ENCODE peak calls at places on chromosomes 11 and 22, in four cellular contexts. V, U, Y and J are unnamed samples.

GRCh38 chr11:93541884-93542752 is 1.1 kb downstream of the SMCO4 start:
- DNase-seq in U (peak), Y (peak), V (peak), J (no peak)

GRCh38 chr22:33130473-33130872 is 72.3 kb upstream of the SYN3 start:
- DNase-seq in Y (no peak), U (no peak), V (no peak), J (no peak)

GRCh38 chr22:46508391-46508999 is 28.9 kb downstream of the CELSR1 start:
- DNase-seq in Y (no peak), V (no peak), U (no peak), J (no peak)

GRCh38 chr11:94759522-94759921 is 8.6 kb upstream of the AMOTL1 start:
- DNase-seq in Y (no peak), U (no peak), V (no peak), J (no peak)

GRCh38 chr11:77259681-77260080 is 41.8 kb downstream of the GDPD4 start:
- DNase-seq in U (no peak), V (no peak), Y (no peak), J (no peak)

GRCh38 chr11:130188585-130189347 is 29.2 kb downstream of the ST14 start:
- DNase-seq in U (no peak), V (no peak), Y (no peak), J (no peak)

GRCh38 chr22:42997577-42997976 is 17.4 kb downstream of the PACSIN2 start:
- DNase-seq in Y (no peak), V (no peak), U (no peak), J (no peak)

GRCh38 chr11:78929092-78929905 is 354.6 kb upstream of the NARS2 start:
- DNase-seq in Y (no peak), V (no peak), U (no peak), J (no peak)

GRCh38 chr11:122706689-122707088 is 51.2 kb downstream of the UBASH3B start:
- DNase-seq in U (no peak), V (no peak), Y (no peak), J (no peak)

GRCh38 chr11:34640050-34640971 is 19.4 kb downstream of the EHF start:
- DNase-seq in Y (no peak), V (no peak), U (peak), J (no peak)

GRCh38 chr11:62504158-62504973 is 42.2 kb downstream of the AHNAK start:
- DNase-seq in Y (no peak), U (no peak), V (no peak), J (no peak)

GRCh38 chr22:25845985-25846745 is 104.2 kb downstream of the MYO18B start:
- DNase-seq in V (peak), U (no peak), Y (no peak), J (no peak)

GRCh38 chr11:82174610-82175009 is 559.1 kb downstream of the FAM181B start:
- DNase-seq in U (no peak), Y (no peak), V (no peak), J (peak)

GRCh38 chr22:34055525-34056200 is 135.4 kb upstream of the LARGE1 start:
- DNase-seq in V (peak), U (no peak), Y (no peak), J (peak)

GRCh38 chr11:13972033-13972910 is 9.7 kb downstream of the SPON1 start:
- DNase-seq in U (no peak), Y (no peak), V (no peak), J (no peak)

GRCh38 chr11:58958500-58958899 is 19.2 kb downstream of the GLYATL1 start:
- DNase-seq in Y (peak), V (peak), U (peak), J (peak)

GRCh38 chr11:96097844-96098421 is 174.0 kb upstream of the MTMR2 start:
- DNase-seq in U (peak), Y (no peak), V (no peak), J (no peak)

GRCh38 chr11:95231881-95232605 is 1.0 kb upstream of the SESN3 start:
- DNase-seq in Y (peak), U (peak), V (peak), J (no peak)

GRCh38 chr11:6531267-6531752 is 34.2 kb downstream of the DNHD1 start:
- DNase-seq in U (no peak), Y (peak), V (peak), J (peak)

GRCh38 chr11:45208135-45208534 is 61.7 kb downstream of the PRDM11 start:
- DNase-seq in Y (no peak), U (no peak), V (no peak), J (no peak)

GRCh38 chr11:14687456-14687855 is 43.9 kb downstream of the PDE3B start:
- DNase-seq in V (no peak), Y (no peak), U (no peak), J (no peak)

GRCh38 chr11:46200537-46201281 is 76.8 kb upstream of the CREB3L1 start:
- DNase-seq in Y (no peak), V (no peak), U (no peak), J (no peak)

GRCh38 chr11:64900263-64900678 is 16.7 kb downstream of the ATG2A start:
- DNase-seq in Y (peak), U (no peak), V (peak), J (no peak)

GRCh38 chr22:47854226-47854625 is 1091.8 kb downstream of the TBC1D22A start:
- DNase-seq in V (no peak), Y (no peak), U (no peak), J (no peak)

GRCh38 chr11:20388096-20389055 is 860 bp downstream of the PRMT3 start:
- DNase-seq in U (no peak), Y (no peak), V (peak), J (no peak)

GRCh38 chr11:2831826-2832717 is 53.5 kb downstream of the CDKN1C start:
- DNase-seq in U (no peak), Y (no peak), V (no peak), J (no peak)

GRCh38 chr11:100753562-100753961 is 66.5 kb downstream of the ARHGAP42 start:
- DNase-seq in U (no peak), V (no peak), Y (no peak), J (no peak)

GRCh38 chr22:29167032-29167911 is 38.4 kb upstream of the EMID1 start:
- DNase-seq in V (peak), U (no peak), Y (no peak), J (peak)

GRCh38 chr11:93735627-93736026 is 5.7 kb downstream of the TAF1D start:
- DNase-seq in Y (no peak), U (no peak), V (no peak), J (no peak)

GRCh38 chr11:73163638-73164174 is 21.6 kb upstream of the FCHSD2 start:
- DNase-seq in Y (no peak), V (no peak), U (no peak), J (no peak)

GRCh38 chr11:100890779-100891178 is 203.7 kb downstream of the ARHGAP42 start:
- DNase-seq in U (no peak), Y (no peak), V (no peak), J (no peak)

DNA sequence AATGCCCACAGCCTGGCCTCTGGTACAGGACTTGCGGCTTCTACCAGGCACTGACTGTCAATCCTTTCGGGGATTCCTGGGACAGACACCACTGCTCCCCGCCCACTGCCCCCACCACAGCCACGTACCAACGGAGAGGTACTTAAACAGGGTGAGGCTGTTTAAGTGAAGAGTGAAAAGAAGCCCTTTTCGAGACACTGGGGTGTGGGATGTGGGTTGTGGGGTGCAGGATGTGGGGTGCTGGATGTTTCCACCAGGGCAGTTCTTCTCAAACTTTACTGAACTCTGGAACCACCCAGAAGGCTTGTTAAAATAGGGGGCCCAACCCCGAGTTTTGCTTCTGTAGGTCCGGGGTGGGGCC is 34.2 kb upstream of the PRR5 start:
- DNase-seq in V (peak), Y (peak), U (peak), J (no peak)
- H3K4me3 ChIP-seq in V (peak), Y (peak), U (peak), J (no peak)

DNA sequence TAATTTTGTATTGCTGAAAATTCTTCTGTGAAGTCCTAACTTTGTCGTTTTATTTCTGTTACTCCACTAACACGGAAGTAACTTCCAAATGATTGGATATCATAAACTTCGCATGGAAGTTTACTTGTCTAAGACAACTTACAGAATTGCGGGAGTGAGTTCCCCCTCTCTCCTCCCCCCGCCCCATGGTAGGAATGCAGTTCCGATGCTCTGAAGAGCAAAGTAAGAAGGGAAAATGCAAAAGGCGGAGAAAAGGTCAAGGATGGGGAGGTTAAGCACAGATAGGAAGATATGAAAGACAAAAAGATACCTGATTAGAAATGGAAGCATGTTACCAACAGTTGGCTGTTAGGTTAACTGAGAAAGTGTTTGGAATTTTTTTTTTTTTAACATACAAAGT is 1.3 kb downstream of the EIF3M start:
- DNase-seq in V (no peak), Y (no peak), U (no peak), J (no peak)
- H3K4me3 ChIP-seq in V (peak), Y (peak), U (peak), J (peak)

DNA sequence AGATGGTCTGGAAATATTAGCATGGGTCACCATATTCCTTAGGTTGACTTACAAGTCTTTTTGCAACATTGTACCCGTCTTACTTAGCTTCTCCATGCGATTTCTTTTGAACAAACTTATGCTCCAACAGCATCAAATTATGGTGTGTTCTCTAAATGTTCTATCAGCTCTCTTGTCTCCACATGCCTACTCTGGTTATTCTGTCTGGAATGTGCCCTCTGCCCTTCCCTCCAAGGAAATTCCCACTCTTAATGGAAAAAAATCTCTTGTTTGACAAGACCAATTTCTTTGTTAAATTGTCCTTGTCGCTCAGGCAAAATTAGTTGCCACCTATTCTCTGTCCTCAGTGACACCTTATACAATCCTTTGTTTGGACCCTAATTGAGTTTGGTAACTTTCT is 522.8 kb upstream of the LUZP2 start:
- DNase-seq in Y (no peak), U (no peak), V (no peak), J (no peak)
- H3K4me3 ChIP-seq in Y (no peak), U (no peak), V (no peak), J (no peak)

GRCh38 chr22:50191041-50191740 is 5.5 kb downstream of the TRABD start:
- DNase-seq in Y (peak), U (peak), V (peak), J (peak)

GRCh38 chr22:50192056-50192824 is 6.5 kb downstream of the TRABD start:
- DNase-seq in V (peak), U (no peak), Y (no peak), J (no peak)

GRCh38 chr22:50193621-50194020 is 7.2 kb upstream of the SELENOO start:
- DNase-seq in V (no peak), Y (no peak), U (no peak), J (no peak)

GRCh38 chr22:50194037-50194809 is 6.6 kb upstream of the SELENOO start:
- DNase-seq in Y (no peak), U (no peak), V (no peak), J (no peak)

DNA sequence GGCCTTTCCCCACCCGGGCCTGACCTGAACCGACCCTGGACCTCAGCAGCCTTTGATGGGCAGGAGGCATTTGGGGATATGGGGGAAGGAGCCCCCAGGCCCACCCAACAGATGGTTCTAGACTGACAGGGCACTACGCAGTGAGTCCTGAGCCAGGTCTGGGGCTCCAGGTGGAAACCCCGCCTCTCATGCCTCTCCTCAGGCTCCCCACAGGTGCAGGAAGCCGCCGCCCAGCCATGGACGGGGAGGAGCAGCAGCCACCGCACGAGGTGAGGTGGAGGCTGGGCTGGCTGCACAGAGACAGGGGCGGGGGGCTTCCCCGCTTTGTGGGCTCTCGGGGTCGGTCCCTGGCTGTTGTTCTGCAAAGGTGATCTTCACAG is 7.1 kb downstream of the TRABD start:
- DNase-seq in V (peak), Y (peak), U (peak), J (no peak)
- H3K4me3 ChIP-seq in V (no peak), Y (peak), U (no peak), J (no peak)

DNA sequence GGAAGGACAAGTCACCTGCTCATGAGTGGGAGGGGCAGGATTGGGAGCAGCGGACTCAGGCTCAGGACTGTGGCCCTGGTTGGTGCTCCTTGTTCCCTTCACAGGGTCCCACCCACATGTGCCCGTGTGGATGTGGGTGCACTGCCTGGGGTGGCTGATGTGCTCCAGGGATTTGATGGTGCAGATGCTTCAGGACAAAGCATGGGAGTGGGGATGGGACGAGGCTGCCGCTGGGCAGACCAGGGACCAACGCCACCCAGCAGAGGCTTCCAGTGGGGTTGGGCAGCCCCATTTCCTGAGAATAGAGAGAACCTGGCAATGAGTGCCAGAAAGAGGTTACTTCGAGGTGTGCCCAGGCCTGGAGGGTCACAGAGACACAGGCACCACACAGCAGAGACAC is 65.5 kb upstream of the IGLL5 start:
- DNase-seq in U (no peak), V (no peak), Y (no peak), J (no peak)
- H3K4me3 ChIP-seq in U (no peak), V (peak), Y (peak), J (no peak)